ENCODE peak calls at places on chromosome 11, in five cellular contexts. One of them, this sample, is unnamed.

GRCh38 chr11:16606784-16607674 is 131.4 kb upstream of the C11orf58 start:
- DNase-seq in NCI-H2171: no peak
- DNase-seq in mammary epithelial cell: peak
- DNase-seq in left colon: peak
- DNase-seq in effector memory CD4-positive, alpha-beta T cell: no peak
- DNase-seq in this sample: no peak

GRCh38 chr11:103633819-103634590 is 402.4 kb upstream of the DDI1 start:
- DNase-seq in NCI-H2171: no peak
- DNase-seq in mammary epithelial cell: no peak
- DNase-seq in left colon: no peak
- DNase-seq in effector memory CD4-positive, alpha-beta T cell: no peak
- DNase-seq in this sample: no peak

GRCh38 chr11:73597340-73597955 is 464 bp downstream of the FAM168A start:
- DNase-seq in NCI-H2171: no peak
- DNase-seq in mammary epithelial cell: no peak
- DNase-seq in left colon: no peak
- DNase-seq in effector memory CD4-positive, alpha-beta T cell: no peak
- DNase-seq in this sample: no peak

GRCh38 chr11:131195801-131196517 is 174.5 kb upstream of the NTM start:
- DNase-seq in NCI-H2171: peak
- DNase-seq in mammary epithelial cell: no peak
- DNase-seq in left colon: peak
- DNase-seq in effector memory CD4-positive, alpha-beta T cell: no peak
- DNase-seq in this sample: peak

GRCh38 chr11:78419327-78419726 is 1.7 kb upstream of the GAB2 start:
- DNase-seq in NCI-H2171: no peak
- DNase-seq in mammary epithelial cell: peak
- DNase-seq in left colon: no peak
- DNase-seq in effector memory CD4-positive, alpha-beta T cell: no peak
- DNase-seq in this sample: no peak

GRCh38 chr11:100878474-100878873 is 191.4 kb downstream of the ARHGAP42 start:
- DNase-seq in NCI-H2171: no peak
- DNase-seq in mammary epithelial cell: no peak
- DNase-seq in left colon: no peak
- DNase-seq in effector memory CD4-positive, alpha-beta T cell: no peak
- DNase-seq in this sample: no peak

GRCh38 chr11:12449961-12450715 is 72.8 kb downstream of the PARVA start:
- DNase-seq in NCI-H2171: no peak
- DNase-seq in mammary epithelial cell: peak
- DNase-seq in left colon: no peak
- DNase-seq in effector memory CD4-positive, alpha-beta T cell: no peak
- DNase-seq in this sample: no peak

GRCh38 chr11:61912530-61912898 is 4.9 kb downstream of the RAB3IL1 start:
- DNase-seq in NCI-H2171: no peak
- DNase-seq in mammary epithelial cell: no peak
- DNase-seq in left colon: peak
- DNase-seq in effector memory CD4-positive, alpha-beta T cell: no peak
- DNase-seq in this sample: no peak